ENCODE peak calls at places on chromosome X, in nine cellular contexts. B is hepatocyte; U is ACHN; H is stimulated activated CD4-positive, alpha-beta T cell treated with anti-CD3 and anti-CD28 coated beads, Interleukin-15, amount 100 ng/mL, for 24 hours; N is NCI-H187 treated with DMSO at 0.1 percent for 48 hours; T is SW480; I is NCI-H1417; L is psoas muscle; F is SHP77. X is an unnamed sample.

GRCh38 chrX:41516995-41517660 is 70.0 kb downstream of the NYX start:
- DNase-seq in B (no peak), U (no peak), H (no peak), N (no peak), T (no peak), I (no peak), L (no peak), F (no peak), X (no peak)

GRCh38 chrX:72306085-72306801 is 529 bp upstream of the CITED1 start:
- DNase-seq in B (no peak), U (no peak), H (peak; percentile 12), N (no peak), T (peak; percentile 32), I (peak; percentile 71), L (no peak), F (no peak), X (no peak)

GRCh38 chrX:45233541-45233940 is 32.9 kb upstream of the DIPK2B start:
- DNase-seq in B (no peak), U (no peak), H (no peak), N (no peak), T (no peak), I (no peak), L (no peak), F (no peak), X (no peak)

GRCh38 chrX:95893632-95894031 is 791.0 kb upstream of the DIAPH2 start:
- DNase-seq in B (no peak), U (no peak), H (no peak), N (no peak), T (no peak), I (no peak), L (no peak), F (no peak), X (no peak)

GRCh38 chrX:48490661-48491060 is 14.7 kb downstream of the FTSJ1 start:
- DNase-seq in B (no peak), U (no peak), H (no peak), N (no peak), T (no peak), I (no peak), L (no peak), F (no peak), X (no peak)

GRCh38 chrX:131895807-131896206 is 127.3 kb upstream of the STK26 start:
- DNase-seq in B (no peak), U (no peak), H (no peak), N (no peak), T (no peak), I (no peak), L (no peak), F (no peak), X (no peak)

GRCh38 chrX:87397103-87397886 is 120.3 kb upstream of the KLHL4 start:
- DNase-seq in B (no peak), U (no peak), H (no peak), N (no peak), T (no peak), I (no peak), L (no peak), F (no peak), X (no peak)

GRCh38 chrX:74535211-74535621 is 79.2 kb downstream of the RLIM start:
- DNase-seq in B (peak; percentile 62), U (peak; percentile 30), H (no peak), N (no peak), T (peak; percentile 67), I (peak; percentile 68), L (no peak), F (peak; percentile 18), X (peak; percentile 12)

GRCh38 chrX:123626962-123627361 is 105.9 kb downstream of the THOC2 start:
- DNase-seq in B (no peak), U (peak; percentile 0), H (no peak), N (no peak), T (no peak), I (no peak), L (no peak), F (no peak), X (no peak)

GRCh38 chrX:74420194-74421035 is 878 bp upstream of the SLC16A2 start:
- DNase-seq in B (peak; percentile 67), U (peak; percentile 14), H (peak; percentile 35), N (no peak), T (peak; percentile 36), I (peak; percentile 62), L (peak; percentile 82), F (peak; percentile 1), X (peak; percentile 57)

GRCh38 chrX:12978205-12979010 is 3.5 kb downstream of the TMSB4X start:
- DNase-seq in B (peak; percentile 75), U (peak; percentile 50), H (peak; percentile 70), N (no peak), T (peak; percentile 73), I (no peak), L (peak; percentile 59), F (peak; percentile 47), X (peak; percentile 78)

GRCh38 chrX:16212436-16212835 is 45.2 kb downstream of the MAGEB17 start:
- DNase-seq in B (peak; percentile 13), U (peak; percentile 15), H (no peak), N (no peak), T (peak; percentile 14), I (peak; percentile 4), L (no peak), F (no peak), X (no peak)

GRCh38 chrX:19805054-19805690 is 82.2 kb downstream of the SH3KBP1 start:
- DNase-seq in B (no peak), U (no peak), H (no peak), N (no peak), T (no peak), I (no peak), L (no peak), F (no peak), X (no peak)

GRCh38 chrX:66751136-66751782 is 112.4 kb upstream of the EDA2R start:
- DNase-seq in B (no peak), U (no peak), H (no peak), N (no peak), T (no peak), I (no peak), L (no peak), F (no peak), X (no peak)

GRCh38 chrX:68945603-68946228 is 116.9 kb downstream of the EFNB1 start:
- DNase-seq in B (no peak), U (peak; percentile 0), H (no peak), N (no peak), T (no peak), I (no peak), L (no peak), F (no peak), X (peak; percentile 12)

GRCh38 chrX:30822068-30822671 is 66.9 kb downstream of the TAB3 start:
- DNase-seq in B (peak; percentile 7), U (no peak), H (no peak), N (no peak), T (no peak), I (no peak), L (no peak), F (no peak), X (no peak)

GRCh38 chrX:118347131-118347530 is 1.2 kb downstream of the WDR44 start:
- DNase-seq in B (peak; percentile 13), U (peak; percentile 29), H (peak; percentile 1), N (no peak), T (peak; percentile 46), I (peak; percentile 11), L (no peak), F (no peak), X (no peak)

GRCh38 chrX:65821721-65822496 is 154.5 kb downstream of the MSN start:
- DNase-seq in B (no peak), U (no peak), H (peak; percentile 59), N (no peak), T (no peak), I (no peak), L (no peak), F (no peak), X (peak; percentile 53)

GRCh38 chrX:1462596-1463251 is 10.0 kb upstream of the ASMTL start:
- DNase-seq in B (peak; percentile 66), U (peak; percentile 31), H (peak; percentile 78), N (no peak), T (no peak), I (no peak), L (no peak), F (no peak), X (no peak)

GRCh38 chrX:56563231-56564116 is at the start of gene UBQLN2:
- DNase-seq in B (peak; percentile 86), U (peak; percentile 56), H (peak; percentile 83), N (no peak), T (peak; percentile 76), I (peak; percentile 84), L (peak; percentile 90), F (peak; percentile 86), X (peak; percentile 85)

GRCh38 chrX:80765226-80765625 is 44.5 kb downstream of the BRWD3 start:
- DNase-seq in B (no peak), U (peak; percentile 72), H (no peak), N (no peak), T (peak; percentile 2), I (no peak), L (no peak), F (no peak), X (no peak)

GRCh38 chrX:151754042-151754419 is 19.5 kb downstream of the CNGA2 start:
- DNase-seq in B (no peak), U (no peak), H (no peak), N (no peak), T (peak; percentile 64), I (peak; percentile 13), L (no peak), F (no peak), X (no peak)

GRCh38 chrX:100995469-100995868 is 26.0 kb downstream of the ARL13A start:
- DNase-seq in B (peak; percentile 11), U (peak; percentile 1), H (peak; percentile 50), N (no peak), T (peak; percentile 42), I (no peak), L (no peak), F (no peak), X (no peak)

GRCh38 chrX:9356846-9357245 is 108.0 kb upstream of the TBL1X start:
- DNase-seq in B (no peak), U (no peak), H (no peak), N (no peak), T (no peak), I (no peak), L (no peak), F (no peak), X (no peak)

GRCh38 chrX:98350940-98351339 is 1467.2 kb downstream of the RPA4 start:
- DNase-seq in B (no peak), U (no peak), H (no peak), N (no peak), T (no peak), I (no peak), L (no peak), F (no peak), X (no peak)